ENCODE peak calls at places on chromosomes 1 and 21, in five cellular contexts. X is EH, F is HuH-7.5, Z is fibroblast of mammary gland, U is uterus. P is an unnamed sample.
A peak's percentile ranks its signal among the peaks of the same experiment; 100 is the strongest.

GRCh38 chr1:181090653-181091126 is 2.2 kb downstream of the IER5 start:
- DNase-seq in X (no peak), U (no peak), Z (no peak), F (no peak), P (no peak)

GRCh38 chr21:26795866-26796329 is 49.3 kb downstream of the ADAMTS1 start:
- DNase-seq in U (peak; percentile 97), F (no peak), X (peak; percentile 97), Z (peak; percentile 99), P (peak; percentile 48)

GRCh38 chr1:167790117-167790516 is 68.3 kb downstream of the MPZL1 start:
- DNase-seq in U (peak; percentile 33), F (no peak), X (no peak), Z (no peak), P (no peak)

GRCh38 chr1:50750021-50750619 is 209.9 kb downstream of the FAF1 start:
- DNase-seq in X (peak; percentile 41), Z (peak; percentile 51), F (peak; percentile 7), U (no peak), P (peak; percentile 34)

GRCh38 chr1:201291917-201292316 is 8.6 kb downstream of the PKP1 start:
- DNase-seq in U (no peak), Z (no peak), F (no peak), X (no peak), P (no peak)

GRCh38 chr1:106022312-106022902 is 1034.1 kb upstream of the PRMT6 start:
- DNase-seq in U (no peak), X (no peak), Z (peak; percentile 0), F (no peak), P (no peak)

GRCh38 chr1:92446546-92446945 is 40.2 kb downstream of the GFI1 start:
- DNase-seq in Z (peak; percentile 6), X (peak; percentile 47), F (no peak), U (no peak), P (no peak)

GRCh38 chr21:34072145-34073031 is 990 bp upstream of the MRPS6 start:
- DNase-seq in F (no peak), X (peak; percentile 32), Z (no peak), U (peak; percentile 43), P (no peak)

GRCh38 chr1:246765521-246765920 is 41.3 kb downstream of the SCCPDH start:
- DNase-seq in X (no peak), U (no peak), Z (no peak), F (no peak), P (no peak)

GRCh38 chr1:204453141-204453772 is 41.3 kb downstream of the PIK3C2B start:
- DNase-seq in Z (no peak), X (no peak), F (no peak), U (no peak), P (no peak)

GRCh38 chr1:65068202-65069011 is 79.6 kb upstream of the AK4 start:
- DNase-seq in U (peak; percentile 29), X (peak; percentile 20), F (no peak), Z (peak; percentile 31), P (no peak)

P was measured in HEK293T.